ENCODE peak calls at places on chromosome 19, in five cellular contexts. One of them, this sample, is unnamed.

GRCh38 chr19:41264581-41265375 is 606 bp downstream of the HNRNPUL1 start:
- DNase-seq in GM23248: peak; percentile 67
- DNase-seq in neural progenitor cell: peak; percentile 54
- DNase-seq in GM23338: peak; percentile 84
- DNase-seq in PC-3: peak; percentile 46
- DNase-seq in this sample: peak; percentile 55

GRCh38 chr19:6519289-6519688 is 11.5 kb upstream of the TNFSF9 start:
- DNase-seq in GM23248: peak; percentile 92
- DNase-seq in neural progenitor cell: no peak
- DNase-seq in GM23338: no peak
- DNase-seq in PC-3: peak; percentile 96
- DNase-seq in this sample: no peak

GRCh38 chr19:5867201-5868136 is 2.9 kb downstream of the FUT5 start:
- DNase-seq in GM23248: no peak
- DNase-seq in neural progenitor cell: no peak
- DNase-seq in GM23338: no peak
- DNase-seq in PC-3: no peak
- DNase-seq in this sample: no peak

GRCh38 chr19:15115080-15115479 is 7.9 kb downstream of the SYDE1 start:
- DNase-seq in GM23248: no peak
- DNase-seq in neural progenitor cell: no peak
- DNase-seq in GM23338: no peak
- DNase-seq in PC-3: no peak
- DNase-seq in this sample: no peak

GRCh38 chr19:4910594-4911273 is 1.4 kb downstream of the UHRF1 start:
- DNase-seq in GM23248: peak; percentile 68
- DNase-seq in neural progenitor cell: peak; percentile 41
- DNase-seq in GM23338: no peak
- DNase-seq in PC-3: peak; percentile 80
- DNase-seq in this sample: no peak

GRCh38 chr19:51788029-51788428 is 6.9 kb upstream of the FPR3 start:
- DNase-seq in GM23248: no peak
- DNase-seq in neural progenitor cell: no peak
- DNase-seq in GM23338: no peak
- DNase-seq in PC-3: no peak
- DNase-seq in this sample: no peak

GRCh38 chr19:4061178-4061682 is 5.5 kb downstream of the ZBTB7A start:
- DNase-seq in GM23248: peak; percentile 81
- DNase-seq in neural progenitor cell: no peak
- DNase-seq in GM23338: peak; percentile 60
- DNase-seq in PC-3: peak; percentile 51
- DNase-seq in this sample: no peak

GRCh38 chr19:16542894-16543498 is 759 bp upstream of the CHERP start:
- DNase-seq in GM23248: peak; percentile 54
- DNase-seq in neural progenitor cell: peak; percentile 13
- DNase-seq in GM23338: no peak
- DNase-seq in PC-3: no peak
- DNase-seq in this sample: peak; percentile 15

GRCh38 chr19:55089279-55089944 is 13.7 kb downstream of the EPS8L1 start:
- DNase-seq in GM23248: no peak
- DNase-seq in neural progenitor cell: no peak
- DNase-seq in GM23338: no peak
- DNase-seq in PC-3: no peak
- DNase-seq in this sample: no peak

GRCh38 chr19:18160792-18161690 is 8.1 kb downstream of the PIK3R2 start:
- DNase-seq in GM23248: peak; percentile 79
- DNase-seq in neural progenitor cell: peak; percentile 88
- DNase-seq in GM23338: peak; percentile 82
- DNase-seq in PC-3: peak; percentile 78
- DNase-seq in this sample: peak; percentile 70

GRCh38 chr19:17211547-17212446 is 3.4 kb upstream of the USE1 start:
- DNase-seq in GM23248: no peak
- DNase-seq in neural progenitor cell: no peak
- DNase-seq in GM23338: no peak
- DNase-seq in PC-3: no peak
- DNase-seq in this sample: no peak

GRCh38 chr19:16566161-16566560 is 6.1 kb downstream of the SLC35E1 start:
- DNase-seq in GM23248: no peak
- DNase-seq in neural progenitor cell: no peak
- DNase-seq in GM23338: no peak
- DNase-seq in PC-3: no peak
- DNase-seq in this sample: peak; percentile 91

GRCh38 chr19:16588824-16589577 is 16.8 kb upstream of the SLC35E1 start:
- DNase-seq in GM23248: no peak
- DNase-seq in neural progenitor cell: no peak
- DNase-seq in GM23338: no peak
- DNase-seq in PC-3: no peak
- DNase-seq in this sample: no peak

GRCh38 chr19:6011206-6011605 is 33.3 kb upstream of the RANBP3 start:
- DNase-seq in GM23248: no peak
- DNase-seq in neural progenitor cell: no peak
- DNase-seq in GM23338: no peak
- DNase-seq in PC-3: no peak
- DNase-seq in this sample: no peak

GRCh38 chr19:37505958-37506386 is 767 bp upstream of the ZNF793 start:
- DNase-seq in GM23248: no peak
- DNase-seq in neural progenitor cell: no peak
- DNase-seq in GM23338: peak; percentile 88
- DNase-seq in PC-3: no peak
- DNase-seq in this sample: no peak

GRCh38 chr19:3672993-3673392 is 27.3 kb downstream of the PIP5K1C start:
- DNase-seq in GM23248: no peak
- DNase-seq in neural progenitor cell: peak; percentile 41
- DNase-seq in GM23338: no peak
- DNase-seq in PC-3: no peak
- DNase-seq in this sample: no peak

GRCh38 chr19:14517840-14518505 is at the start of gene DNAJB1:
- DNase-seq in GM23248: peak; percentile 92
- DNase-seq in neural progenitor cell: peak; percentile 79
- DNase-seq in GM23338: peak; percentile 70
- DNase-seq in PC-3: peak; percentile 76
- DNase-seq in this sample: peak; percentile 75

GRCh38 chr19:1574763-1575162 is 6.6 kb upstream of the MEX3D start:
- DNase-seq in GM23248: no peak
- DNase-seq in neural progenitor cell: no peak
- DNase-seq in GM23338: no peak
- DNase-seq in PC-3: no peak
- DNase-seq in this sample: no peak

GRCh38 chr19:1576242-1577089 is 8.3 kb upstream of the MEX3D start:
- DNase-seq in GM23248: no peak
- DNase-seq in neural progenitor cell: no peak
- DNase-seq in GM23338: no peak
- DNase-seq in PC-3: no peak
- DNase-seq in this sample: no peak

GRCh38 chr19:1572795-1573194 is 4.7 kb upstream of the MEX3D start:
- DNase-seq in GM23248: no peak
- DNase-seq in neural progenitor cell: no peak
- DNase-seq in GM23338: no peak
- DNase-seq in PC-3: no peak
- DNase-seq in this sample: no peak

GRCh38 chr19:1575323-1576241 is 7.5 kb upstream of the MEX3D start:
- DNase-seq in GM23248: no peak
- DNase-seq in neural progenitor cell: no peak
- DNase-seq in GM23338: no peak
- DNase-seq in PC-3: no peak
- DNase-seq in this sample: no peak

GRCh38 chr19:1574354-1574753 is 6.2 kb upstream of the MEX3D start:
- DNase-seq in GM23248: no peak
- DNase-seq in neural progenitor cell: no peak
- DNase-seq in GM23338: no peak
- DNase-seq in PC-3: no peak
- DNase-seq in this sample: no peak
- TF ChIP-seq EZH2phosphoT487 in GM23248: no peak
- TF ChIP-seq EZH2phosphoT487 in neural progenitor cell: no peak
- TF ChIP-seq EZH2phosphoT487 in GM23338: no peak
- TF ChIP-seq EZH2phosphoT487 in PC-3: no peak
- TF ChIP-seq EZH2phosphoT487 in this sample: no peak

GRCh38 chr19:8515317-8515716 is 1.4 kb upstream of the ZNF414 start:
- DNase-seq in GM23248: no peak
- DNase-seq in neural progenitor cell: no peak
- DNase-seq in GM23338: no peak
- DNase-seq in PC-3: no peak
- DNase-seq in this sample: no peak
- TF ChIP-seq EZH2phosphoT487 in GM23248: no peak
- TF ChIP-seq EZH2phosphoT487 in neural progenitor cell: no peak
- TF ChIP-seq EZH2phosphoT487 in GM23338: no peak
- TF ChIP-seq EZH2phosphoT487 in PC-3: no peak
- TF ChIP-seq EZH2phosphoT487 in this sample: no peak

GRCh38 chr19:47623921-47624391 is 15.0 kb downstream of the BICRA start:
- DNase-seq in GM23248: no peak
- DNase-seq in neural progenitor cell: no peak
- DNase-seq in GM23338: no peak
- DNase-seq in PC-3: no peak
- DNase-seq in this sample: no peak
- TF ChIP-seq EZH2phosphoT487 in GM23248: no peak
- TF ChIP-seq EZH2phosphoT487 in neural progenitor cell: no peak
- TF ChIP-seq EZH2phosphoT487 in GM23338: no peak
- TF ChIP-seq EZH2phosphoT487 in PC-3: no peak
- TF ChIP-seq EZH2phosphoT487 in this sample: no peak

GRCh38 chr19:662207-662961 is 630 bp downstream of the RNF126 start:
- DNase-seq in GM23248: peak; percentile 76
- DNase-seq in neural progenitor cell: peak; percentile 55
- DNase-seq in GM23338: peak; percentile 70
- DNase-seq in PC-3: peak; percentile 38
- DNase-seq in this sample: peak; percentile 78
- TF ChIP-seq EZH2phosphoT487 in GM23248: no peak
- TF ChIP-seq EZH2phosphoT487 in neural progenitor cell: no peak
- TF ChIP-seq EZH2phosphoT487 in GM23338: no peak
- TF ChIP-seq EZH2phosphoT487 in PC-3: no peak
- TF ChIP-seq EZH2phosphoT487 in this sample: no peak

DNA sequence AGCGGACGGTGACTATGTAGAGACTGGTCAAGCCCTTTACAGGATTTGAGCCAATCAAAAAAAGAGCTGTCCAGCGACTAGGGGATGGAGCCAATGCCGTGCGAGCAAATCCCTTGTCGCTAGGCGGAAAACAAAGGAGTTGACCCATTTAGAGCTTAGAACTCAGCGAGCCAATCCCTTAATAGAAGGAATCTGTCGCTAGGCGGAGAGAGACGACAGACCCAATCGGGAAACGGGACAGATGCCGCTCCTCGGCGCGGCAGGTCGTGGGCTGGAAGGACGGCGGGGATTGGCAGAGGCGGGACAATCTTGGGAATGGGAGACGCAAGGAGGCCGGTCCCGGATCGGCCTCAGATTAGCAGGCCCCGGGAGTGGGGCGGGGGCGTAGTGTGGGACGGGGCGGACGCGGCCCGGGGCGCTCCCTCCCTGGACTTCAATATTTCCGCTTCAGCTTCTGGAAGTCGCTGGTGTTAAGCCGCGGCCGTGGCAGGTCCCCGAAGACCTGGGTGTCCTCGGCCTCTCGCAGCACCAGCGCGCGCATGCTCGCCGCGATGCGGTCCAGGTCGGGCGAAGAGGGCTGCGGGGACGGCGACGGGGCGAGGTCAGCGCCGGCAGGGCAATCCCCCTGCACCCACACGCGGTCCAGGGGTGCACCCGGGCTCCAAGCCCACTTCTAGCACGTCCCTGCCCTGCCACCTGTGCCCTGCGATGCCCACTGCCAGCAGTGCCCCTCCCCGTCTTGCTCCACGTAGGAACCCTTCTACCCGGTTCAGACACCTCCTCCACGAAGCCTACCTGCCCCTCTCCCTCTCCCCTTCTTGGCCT is 2.3 kb upstream of the PNKP start:
- DNase-seq in GM23248: peak; percentile 100
- DNase-seq in neural progenitor cell: peak; percentile 100
- DNase-seq in GM23338: peak; percentile 100
- DNase-seq in PC-3: peak; percentile 100
- DNase-seq in this sample: peak; percentile 99
- TF ChIP-seq EZH2phosphoT487 in GM23248: no peak
- TF ChIP-seq EZH2phosphoT487 in neural progenitor cell: no peak
- TF ChIP-seq EZH2phosphoT487 in GM23338: no peak
- TF ChIP-seq EZH2phosphoT487 in PC-3: no peak
- TF ChIP-seq EZH2phosphoT487 in this sample: no peak

DNA sequence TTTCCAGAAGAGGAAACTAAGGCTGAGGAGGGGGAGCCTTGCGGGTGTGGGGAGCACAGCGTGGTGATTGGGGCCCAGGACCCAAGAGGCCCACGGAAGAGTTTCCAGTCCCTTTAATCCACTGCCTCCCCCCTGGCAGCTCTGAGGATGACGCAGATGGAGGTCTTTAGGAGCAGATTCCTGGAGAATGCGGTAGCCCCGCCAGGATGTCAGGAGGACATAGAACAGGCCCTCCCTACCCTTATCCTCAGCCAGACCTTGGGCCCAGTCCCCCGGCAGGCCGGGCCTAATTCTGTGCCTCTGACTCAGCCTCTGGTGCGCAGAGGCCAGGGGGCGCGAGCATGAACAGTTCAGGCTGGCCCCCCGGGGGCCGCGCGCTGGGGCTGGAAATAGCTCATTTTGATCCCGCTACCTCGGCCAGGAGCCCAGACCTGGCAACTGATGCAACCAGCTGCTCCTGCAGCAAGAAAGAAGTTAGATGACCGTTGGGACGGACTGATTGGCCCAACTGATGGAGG is 461 bp upstream of the HSPB6 start:
- DNase-seq in GM23248: peak; percentile 93
- DNase-seq in neural progenitor cell: peak; percentile 66
- DNase-seq in GM23338: peak; percentile 52
- DNase-seq in PC-3: peak; percentile 29
- DNase-seq in this sample: no peak
- TF ChIP-seq EZH2phosphoT487 in GM23248: no peak
- TF ChIP-seq EZH2phosphoT487 in neural progenitor cell: no peak
- TF ChIP-seq EZH2phosphoT487 in GM23338: no peak
- TF ChIP-seq EZH2phosphoT487 in PC-3: no peak
- TF ChIP-seq EZH2phosphoT487 in this sample: no peak

GRCh38 chr19:35868823-35869326 is 501 bp downstream of the APLP1 start:
- DNase-seq in GM23248: no peak
- DNase-seq in neural progenitor cell: no peak
- DNase-seq in GM23338: peak; percentile 20
- DNase-seq in PC-3: no peak
- DNase-seq in this sample: no peak
- TF ChIP-seq EZH2phosphoT487 in GM23248: no peak
- TF ChIP-seq EZH2phosphoT487 in neural progenitor cell: no peak
- TF ChIP-seq EZH2phosphoT487 in GM23338: no peak
- TF ChIP-seq EZH2phosphoT487 in PC-3: no peak
- TF ChIP-seq EZH2phosphoT487 in this sample: no peak

DNA sequence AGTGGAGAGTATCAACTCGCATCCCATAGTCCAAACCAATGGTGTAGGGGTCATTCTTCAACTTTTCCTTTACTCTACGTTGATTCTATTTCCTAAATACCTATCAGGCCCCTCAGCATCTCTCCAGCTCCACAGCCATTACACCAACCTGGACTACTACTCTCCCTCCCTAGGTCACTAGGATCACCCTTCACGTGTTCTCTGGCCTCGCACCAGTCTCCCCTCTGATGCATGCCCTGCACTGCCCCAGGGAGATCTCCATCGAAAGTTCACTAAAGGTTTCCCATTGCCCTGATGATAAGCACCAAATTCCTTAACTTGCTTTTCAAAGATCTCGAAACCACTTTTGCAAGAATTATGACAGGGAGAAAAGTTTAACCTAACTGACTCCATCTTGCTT is 421.5 kb downstream of the TSHZ3 start:
- DNase-seq in GM23248: no peak
- DNase-seq in neural progenitor cell: no peak
- DNase-seq in GM23338: no peak
- DNase-seq in PC-3: no peak
- DNase-seq in this sample: no peak
- TF ChIP-seq EZH2phosphoT487 in GM23248: no peak
- TF ChIP-seq EZH2phosphoT487 in neural progenitor cell: no peak
- TF ChIP-seq EZH2phosphoT487 in GM23338: no peak
- TF ChIP-seq EZH2phosphoT487 in PC-3: no peak
- TF ChIP-seq EZH2phosphoT487 in this sample: no peak

This sample was measured in MM.1S.